ENCODE peak calls at places on chromosomes 2 and 18, in five cellular contexts. P is SJSA1, Y is body of pancreas, M is Peyer's patch, V is cardiac muscle cell. G is an unnamed sample.

GRCh38 chr2:35220471-35220870 is 1135.1 kb upstream of the CRIM1 start:
- DNase-seq in P (no peak), V (no peak), Y (no peak), M (no peak), G (no peak)

GRCh38 chr18:75209129-75209951 is at the start of gene PTGR3:
- DNase-seq in P (peak; percentile 94), V (peak; percentile 83), M (peak; percentile 80), Y (peak; percentile 83), G (peak; percentile 97)

GRCh38 chr18:59853380-59853779 is 46.4 kb upstream of the PMAIP1 start:
- DNase-seq in P (no peak), Y (no peak), V (no peak), M (no peak), G (no peak)

GRCh38 chr2:199307461-199307860 is 150.3 kb downstream of the SATB2 start:
- DNase-seq in Y (no peak), V (no peak), P (no peak), M (no peak), G (no peak)

GRCh38 chr2:15159751-15160177 is 401.4 kb downstream of the NBAS start:
- DNase-seq in Y (no peak), V (peak; percentile 36), P (no peak), M (no peak), G (peak; percentile 76)

GRCh38 chr2:50535971-50536759 is 495.8 kb downstream of the NRXN1 start:
- DNase-seq in P (no peak), Y (no peak), V (peak; percentile 58), M (no peak), G (peak; percentile 37)

GRCh38 chr2:100780203-100781008 is 39.5 kb upstream of the NPAS2 start:
- DNase-seq in V (no peak), P (no peak), Y (no peak), M (no peak), G (no peak)

GRCh38 chr2:73870084-73870483 is 22.7 kb upstream of the ACTG2 start:
- DNase-seq in Y (no peak), M (no peak), V (no peak), P (peak; percentile 67), G (no peak)

GRCh38 chr18:79955302-79956075 is 4.0 kb upstream of the SLC66A2 start:
- DNase-seq in P (no peak), Y (peak; percentile 3), V (no peak), M (no peak), G (no peak)

GRCh38 chr2:106107509-106108131 is 86.5 kb downstream of the UXS1 start:
- DNase-seq in Y (no peak), P (peak; percentile 65), V (no peak), M (no peak), G (no peak)

GRCh38 chr2:112585400-112585799 is 991 bp downstream of the CHCHD5 start:
- DNase-seq in P (no peak), M (no peak), Y (no peak), V (no peak), G (no peak)

GRCh38 chr2:46148369-46148736 is 148.9 kb upstream of the EPAS1 start:
- DNase-seq in V (no peak), P (no peak), M (no peak), Y (no peak), G (no peak)

GRCh38 chr2:8684885-8685696 is 3.2 kb downstream of the ID2 start:
- DNase-seq in M (peak; percentile 29), V (peak; percentile 84), Y (peak; percentile 67), P (peak; percentile 66), G (peak; percentile 73)

GRCh38 chr2:54233832-54234649 is 22.0 kb downstream of the TSPYL6 start:
- DNase-seq in M (no peak), V (no peak), P (no peak), Y (no peak), G (no peak)

GRCh38 chr2:72181616-72182015 is 34.0 kb upstream of the CYP26B1 start:
- DNase-seq in P (no peak), V (no peak), M (no peak), Y (no peak), G (no peak)

GRCh38 chr18:57833441-57834101 is 30.5 kb upstream of the ATP8B1 start:
- DNase-seq in V (no peak), P (no peak), M (no peak), Y (no peak), G (no peak)

GRCh38 chr18:25365242-25365641 is 13.3 kb upstream of the ZNF521 start:
- DNase-seq in M (no peak), Y (no peak), P (no peak), V (no peak), G (no peak)

GRCh38 chr18:23963443-23964185 is 50.9 kb upstream of the TTC39C start:
- DNase-seq in V (no peak), P (no peak), Y (no peak), M (no peak), G (no peak)

GRCh38 chr18:54509793-54510192 is 81.3 kb upstream of the DYNAP start:
- DNase-seq in M (no peak), V (no peak), P (no peak), Y (no peak), G (no peak)

GRCh38 chr18:49723648-49724180 is 89.6 kb downstream of the ACAA2 start:
- DNase-seq in M (no peak), V (no peak), Y (no peak), P (peak; percentile 60), G (no peak)

GRCh38 chr2:239274391-239275001 is 126.3 kb downstream of the HDAC4 start:
- DNase-seq in M (no peak), V (no peak), P (peak; percentile 89), Y (peak; percentile 10), G (peak; percentile 65)

GRCh38 chr2:127179756-127180155 is 40.3 kb downstream of the CYP27C1 start:
- DNase-seq in Y (no peak), V (no peak), M (no peak), P (no peak), G (no peak)

GRCh38 chr2:199468561-199469513 is 11.1 kb upstream of the SATB2 start:
- DNase-seq in Y (no peak), V (no peak), M (no peak), P (no peak), G (no peak)

GRCh38 chr2:145292166-145292565 is 772.2 kb upstream of the ZEB2 start:
- DNase-seq in Y (no peak), V (no peak), P (no peak), M (no peak), G (no peak)

GRCh38 chr18:27188309-27188708 is 3.2 kb upstream of the CHST9 start:
- DNase-seq in V (no peak), Y (no peak), M (no peak), P (no peak), G (no peak)

GRCh38 chr2:12451726-12452125 is 265.0 kb upstream of the TRIB2 start:
- DNase-seq in P (no peak), Y (no peak), V (no peak), M (no peak), G (no peak)

DNA sequence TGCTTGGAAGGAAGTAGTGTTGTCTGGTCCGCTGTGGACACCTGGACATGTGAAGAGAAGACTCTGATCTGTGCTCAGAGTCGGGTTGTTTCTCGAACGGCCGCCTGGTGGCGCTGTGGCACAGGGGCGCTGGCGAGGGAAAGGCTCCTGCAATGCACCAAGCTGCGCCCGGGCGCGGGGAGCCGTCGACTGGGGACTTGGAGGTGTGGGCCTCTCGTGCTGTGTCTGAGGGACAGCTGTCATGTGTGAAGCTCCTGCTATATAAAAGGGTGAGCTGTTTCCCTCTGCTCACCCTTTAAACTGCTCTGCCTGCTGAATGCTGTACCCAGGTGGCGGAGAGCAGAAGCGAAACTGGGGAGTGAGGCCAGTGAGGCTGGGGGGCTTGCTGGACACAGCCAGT is 44.0 kb downstream of the GNAL start:
- DNase-seq in P (peak; percentile 67), M (peak; percentile 58), Y (peak; percentile 80), V (peak; percentile 81), G (peak; percentile 85)
- H3K4me3 ChIP-seq in P (no peak overlapping the region), M (peak overlapping the region; percentile 12), Y (no peak overlapping the region), V (no peak overlapping the region), G (no peak overlapping the region)

GRCh38 chr2:238162516-238163441 is 4.0 kb downstream of the ERFE start:
- DNase-seq in V (no peak), M (no peak), Y (no peak), P (no peak), G (no peak)

GRCh38 chr2:238162171-238162515 is 3.4 kb downstream of the ERFE start:
- DNase-seq in V (no peak), P (no peak), M (no peak), Y (no peak), G (no peak)

GRCh38 chr2:238165288-238165921 is 6.6 kb downstream of the ERFE start:
- DNase-seq in Y (no peak), V (no peak), P (no peak), M (no peak), G (no peak)

GRCh38 chr2:238164906-238165287 is 6.1 kb downstream of the ERFE start:
- DNase-seq in Y (no peak), M (no peak), P (no peak), V (no peak), G (no peak)

GRCh38 chr2:238163494-238164198 is 4.9 kb downstream of the ERFE start:
- DNase-seq in V (peak; percentile 40), P (no peak), M (no peak), Y (no peak), G (no peak)
- H3K4me3 ChIP-seq in V (peak overlapping the region; percentile 29), P (no peak overlapping the region), M (no peak overlapping the region), Y (no peak overlapping the region), G (no peak overlapping the region)

GRCh38 chr18:72089432-72089831 is 454.7 kb downstream of the CBLN2 start:
- DNase-seq in M (no peak), V (no peak), P (no peak), Y (no peak), G (no peak)
- H3K4me3 ChIP-seq in M (no peak overlapping the region), V (no peak overlapping the region), P (no peak overlapping the region), Y (no peak overlapping the region), G (no peak overlapping the region)

GRCh38 chr2:64992218-64992617 is 3.0 kb downstream of the SLC1A4 start:
- DNase-seq in P (no peak), Y (no peak), V (no peak), M (no peak), G (peak; percentile 28)
- H3K4me3 ChIP-seq in P (no peak overlapping the region), Y (no peak overlapping the region), V (no peak overlapping the region), M (no peak overlapping the region), G (peak overlapping the region; percentile 7)

GRCh38 chr2:85826990-85827878 is 61.6 kb downstream of the ST3GAL5 start:
- DNase-seq in M (peak; percentile 87), Y (peak; percentile 79), V (peak; percentile 80), P (peak; percentile 79), G (peak; percentile 69)
- H3K4me3 ChIP-seq in M (no peak overlapping the region), Y (no peak overlapping the region), V (no peak overlapping the region), P (no peak overlapping the region), G (no peak overlapping the region)